ENCODE peak calls at places on chromosomes 13 and 19, in ten cellular contexts. T is prostate gland; Z is activated naive CD4-positive, alpha-beta T cell treated with anti-CD3 and anti-CD28 coated beads, Interleukin-2, amount 50 U/mL, for 72 hours; I is C1 segment of cervical spinal cord; N is esophagus squamous epithelium; L is NCI-H1105 treated with DMSO at 0.1 percent for 48 hours; K is Daoy; C is stimulated activated CD8-positive, alpha-beta memory T cell treated with anti-CD3 and anti-CD28 coated beads, Interleukin-4, amount 100 ng/mL, for 4 hours; B is progenitor cell of endocrine pancreas; R is astrocyte of the hippocampus. A is an unnamed sample.

GRCh38 chr13:112719556-112719955 is 29.7 kb downstream of the ATP11A start:
- DNase-seq in K (no peak), L (no peak), C (no peak), R (peak), Z (no peak), T (no peak), B (no peak), N (no peak), I (no peak), A (no peak)

GRCh38 chr13:66896933-66897332 is 333.2 kb downstream of the PCDH9 start:
- DNase-seq in C (no peak), N (no peak), Z (no peak), B (no peak), K (no peak), R (no peak), I (no peak), L (no peak), T (no peak), A (no peak)

GRCh38 chr13:112205990-112206389 is 139.0 kb downstream of the SOX1 start:
- DNase-seq in R (no peak), N (no peak), T (no peak), L (no peak), K (no peak), C (no peak), I (no peak), B (no peak), Z (no peak), A (no peak)

GRCh38 chr13:50626031-50626643 is 217.4 kb downstream of the DLEU7 start:
- DNase-seq in L (no peak), K (peak), T (no peak), R (no peak), I (no peak), Z (no peak), N (no peak), C (no peak), B (no peak), A (no peak)

GRCh38 chr19:11234486-11235075 is 4.8 kb upstream of the ANGPTL8 start:
- DNase-seq in C (no peak), K (no peak), R (no peak), N (no peak), L (no peak), Z (no peak), I (no peak), T (no peak), B (no peak), A (no peak)

GRCh38 chr13:56893843-56894242 is 246.9 kb upstream of the PRR20A start:
- DNase-seq in R (no peak), L (no peak), N (no peak), T (no peak), K (no peak), B (no peak), Z (no peak), I (no peak), C (no peak), A (no peak)

GRCh38 chr13:24148414-24149305 is 11.9 kb upstream of the SPATA13 start:
- DNase-seq in N (no peak), K (peak), B (no peak), L (no peak), R (peak), T (peak), I (no peak), C (no peak), Z (no peak), A (no peak)

GRCh38 chr13:33865945-33866344 is 48.0 kb downstream of the RFC3 start:
- DNase-seq in I (no peak), B (no peak), T (no peak), K (no peak), C (no peak), Z (no peak), N (no peak), L (no peak), R (no peak), A (no peak)

GRCh38 chr13:50106559-50106958 is 91.3 kb downstream of the KCNRG start:
- DNase-seq in N (no peak), B (no peak), C (no peak), I (no peak), T (no peak), L (no peak), K (no peak), R (no peak), Z (no peak), A (no peak)

GRCh38 chr13:45782327-45783045 is 69.1 kb downstream of the SIAH3 start:
- DNase-seq in T (no peak), B (no peak), C (no peak), L (no peak), N (no peak), Z (no peak), I (no peak), R (no peak), K (no peak), A (no peak)

GRCh38 chr19:33686687-33687541 is 65.2 kb downstream of the CHST8 start:
- DNase-seq in L (no peak), C (no peak), B (no peak), N (no peak), K (peak), Z (no peak), I (no peak), T (no peak), R (no peak), A (no peak)

GRCh38 chr13:50425772-50426171 is 410.5 kb downstream of the KCNRG start:
- DNase-seq in I (no peak), K (no peak), R (no peak), Z (no peak), T (no peak), C (no peak), N (no peak), B (no peak), L (no peak), A (no peak)

GRCh38 chr13:110254751-110255553 is 52.0 kb downstream of the COL4A1 start:
- DNase-seq in C (no peak), K (no peak), R (no peak), I (no peak), B (no peak), L (no peak), N (no peak), T (no peak), Z (no peak), A (no peak)

GRCh38 chr19:15448014-15448777 is 1.6 kb downstream of the WIZ start:
- DNase-seq in N (no peak), K (no peak), L (no peak), T (no peak), R (no peak), I (no peak), C (no peak), B (no peak), Z (no peak), A (no peak)

GRCh38 chr19:49541914-49542313 is 14.1 kb downstream of the RCN3 start:
- DNase-seq in I (no peak), Z (no peak), K (no peak), T (no peak), C (no peak), R (no peak), N (no peak), B (no peak), L (no peak), A (no peak)

GRCh38 chr19:16938211-16938610 is 49.4 kb downstream of the F2RL3 start:
- DNase-seq in I (no peak), L (no peak), K (no peak), N (no peak), B (no peak), R (no peak), Z (no peak), C (no peak), T (no peak), A (no peak)

GRCh38 chr19:6103217-6103644 is 7.1 kb downstream of the RFX2 start:
- DNase-seq in Z (no peak), C (no peak), N (no peak), I (no peak), R (peak), T (peak), L (no peak), K (peak), B (no peak), A (no peak)

GRCh38 chr19:49779731-49780578 is 13.2 kb downstream of the AP2A1 start:
- DNase-seq in K (no peak), C (no peak), B (no peak), R (no peak), I (no peak), N (no peak), L (no peak), Z (no peak), T (no peak), A (no peak)

GRCh38 chr13:73941752-73942151 is 192.5 kb downstream of the KLF12 start:
- DNase-seq in R (no peak), C (no peak), I (no peak), L (no peak), B (no peak), N (no peak), T (no peak), K (no peak), Z (no peak), A (no peak)

GRCh38 chr13:40485611-40486517 is 180.6 kb downstream of the FOXO1 start:
- DNase-seq in K (no peak), B (no peak), Z (peak), T (no peak), L (no peak), R (no peak), N (no peak), C (no peak), I (no peak), A (no peak)

GRCh38 chr19:16598848-16599247 is 26.6 kb upstream of the SLC35E1 start:
- DNase-seq in T (no peak), K (no peak), Z (no peak), L (no peak), I (no peak), B (no peak), N (no peak), C (no peak), R (no peak), A (no peak)

GRCh38 chr13:94966380-94966779 is 254.0 kb upstream of the SOX21 start:
- DNase-seq in L (peak), C (no peak), I (no peak), Z (no peak), R (no peak), K (no peak), B (no peak), N (no peak), T (no peak), A (peak)

GRCh38 chr19:55526216-55527196 is 10.4 kb downstream of the SBK2 start:
- DNase-seq in R (peak), C (no peak), Z (no peak), I (no peak), K (peak), N (no peak), B (no peak), T (peak), L (peak), A (no peak)

GRCh38 chr13:110055089-110055488 is 251.9 kb downstream of the COL4A1 start:
- DNase-seq in R (peak), I (no peak), C (no peak), N (no peak), Z (no peak), B (no peak), L (no peak), K (no peak), T (no peak), A (no peak)

GRCh38 chr19:17234911-17235617 is 9.0 kb downstream of the OCEL1 start:
- DNase-seq in T (no peak), K (peak), I (no peak), N (no peak), Z (peak), B (no peak), L (peak), R (peak), C (no peak), A (no peak)

GRCh38 chr13:98525852-98526512 is 50.9 kb downstream of the STK24 start:
- DNase-seq in B (no peak), L (no peak), T (no peak), K (no peak), Z (no peak), N (no peak), R (no peak), I (no peak), C (no peak), A (no peak)

GRCh38 chr19:1491114-1491848 is at the start of gene REEP6:
- DNase-seq in C (no peak), B (no peak), T (no peak), Z (no peak), I (no peak), R (no peak), K (no peak), N (no peak), L (no peak), A (no peak)

GRCh38 chr13:113338451-113338850 is 25.5 kb downstream of the GRTP1 start:
- DNase-seq in K (no peak), I (no peak), L (no peak), N (no peak), T (no peak), B (no peak), R (no peak), Z (no peak), C (no peak), A (no peak)

GRCh38 chr13:114141261-114141996 is 9.0 kb upstream of the RASA3 start:
- DNase-seq in R (no peak), Z (no peak), N (no peak), B (no peak), I (no peak), K (no peak), C (no peak), T (no peak), L (no peak), A (no peak)

GRCh38 chr13:113113846-113114271 is 8.3 kb downstream of the F7 start:
- DNase-seq in K (no peak), C (no peak), R (no peak), B (peak), I (no peak), N (no peak), Z (peak), T (no peak), L (no peak), A (no peak)

GRCh38 chr19:30512748-30513389 is 140.7 kb downstream of the ZNF536 start:
- DNase-seq in B (no peak), T (no peak), N (no peak), Z (no peak), I (no peak), L (peak), C (no peak), K (no peak), R (no peak), A (no peak)

GRCh38 chr19:28351761-28352160 is 861.2 kb downstream of the UQCRFS1 start:
- DNase-seq in I (no peak), Z (no peak), L (no peak), C (no peak), K (peak), N (no peak), R (peak), T (no peak), B (no peak), A (no peak)

GRCh38 chr19:13029893-13030292 is 34.6 kb downstream of the NFIX start:
- DNase-seq in K (no peak), B (no peak), T (no peak), C (no peak), N (no peak), R (peak), L (no peak), Z (no peak), I (no peak), A (peak)

GRCh38 chr19:46373573-46374359 is 26.9 kb downstream of the PPP5C start:
- DNase-seq in B (peak), K (peak), N (peak), T (peak), L (peak), I (no peak), C (no peak), Z (peak), R (peak), A (no peak)

GRCh38 chr19:8240274-8241229 is 31.4 kb downstream of the CERS4 start:
- DNase-seq in R (peak), Z (peak), K (peak), N (peak), B (peak), L (peak), I (peak), C (peak), T (peak), A (peak)

GRCh38 chr13:36875431-36875830 is 44.6 kb downstream of the SMAD9 start:
- DNase-seq in R (no peak), I (no peak), Z (no peak), C (no peak), N (no peak), T (no peak), L (peak), B (no peak), K (no peak), A (no peak)

GRCh38 chr13:114155923-114156883 is 22.9 kb upstream of the CFAP97D2 start:
- DNase-seq in L (no peak), C (no peak), K (no peak), Z (no peak), T (no peak), I (no peak), B (no peak), R (no peak), N (no peak), A (no peak)

GRCh38 chr13:20798027-20798426 is 24.3 kb upstream of the EEF1AKMT1 start:
- DNase-seq in I (no peak), L (no peak), C (no peak), R (no peak), T (no peak), Z (no peak), K (no peak), B (no peak), N (no peak), A (no peak)

GRCh38 chr13:76863022-76863421 is 23.2 kb downstream of the KCTD12 start:
- DNase-seq in L (no peak), Z (no peak), I (no peak), B (no peak), T (no peak), R (no peak), C (no peak), K (no peak), N (no peak), A (no peak)

A was measured in caudate nucleus.